ENCODE peak calls at places on chromosomes 12 and 14, in nine cellular contexts. P, M, V, A, F, K, D, Z and B are unnamed samples.
A peak's percentile ranks its signal among the peaks of the same experiment; 100 is the strongest.

GRCh38 chr12:124774462-124775167 is 89.0 kb downstream of the SCARB1 start:
- DNase-seq in A (peak; percentile 70), D (no peak), K (no peak), P (no peak), F (no peak), V (peak; percentile 46), M (no peak), Z (peak; percentile 76), B (no peak)

GRCh38 chr12:47835017-47835830 is 15.5 kb upstream of the HDAC7 start:
- DNase-seq in V (no peak), D (no peak), K (no peak), A (no peak), P (no peak), Z (no peak), M (no peak), F (no peak), B (no peak)

GRCh38 chr12:1500095-1500801 is 94.1 kb downstream of the FBXL14 start:
- DNase-seq in A (peak; percentile 68), K (no peak), D (no peak), P (no peak), V (no peak), Z (peak; percentile 49), M (no peak), F (no peak), B (no peak)

GRCh38 chr14:68794856-68795601 is 2.2 kb upstream of the ZFP36L1 start:
- DNase-seq in V (no peak), M (peak; percentile 82), F (no peak), P (peak; percentile 37), K (no peak), D (no peak), A (peak; percentile 82), Z (peak; percentile 47), B (no peak)

GRCh38 chr12:46260153-46260912 is 8.5 kb downstream of the SLC38A1 start:
- DNase-seq in P (no peak), M (no peak), F (no peak), K (no peak), Z (peak; percentile 25), V (no peak), A (peak; percentile 41), D (no peak), B (no peak)

GRCh38 chr12:47812797-47813490 is 6.8 kb downstream of the HDAC7 start:
- DNase-seq in F (peak; percentile 91), Z (peak; percentile 72), A (peak; percentile 90), K (peak; percentile 60), M (peak; percentile 98), D (peak; percentile 60), V (peak; percentile 85), P (peak; percentile 58), B (no peak)

GRCh38 chr12:44441155-44441554 is 435.0 kb downstream of the NELL2 start:
- DNase-seq in P (no peak), A (no peak), F (no peak), K (no peak), V (no peak), D (no peak), Z (no peak), M (no peak), B (no peak)

GRCh38 chr14:89270439-89271227 is 146.4 kb downstream of the FOXN3 start:
- DNase-seq in F (peak; percentile 83), Z (no peak), M (no peak), K (no peak), V (no peak), A (no peak), D (no peak), P (no peak), B (no peak)

GRCh38 chr12:32025906-32026305 is 66.7 kb downstream of the RESF1 start:
- DNase-seq in D (no peak), M (no peak), K (no peak), A (no peak), P (no peak), V (no peak), Z (no peak), F (no peak), B (no peak)

GRCh38 chr14:70140614-70141013 is 48.1 kb downstream of the SLC8A3 start:
- DNase-seq in D (no peak), Z (no peak), M (no peak), A (no peak), V (no peak), F (no peak), P (no peak), K (no peak), B (no peak)

GRCh38 chr14:104596451-104596918 is 8.1 kb downstream of the TMEM179 start:
- DNase-seq in D (no peak), A (no peak), P (no peak), F (no peak), Z (no peak), K (no peak), M (no peak), V (no peak), B (no peak)

GRCh38 chr12:57049890-57050289 is at the start of gene MYO1A:
- DNase-seq in V (no peak), M (no peak), F (peak; percentile 77), D (peak; percentile 40), Z (no peak), K (no peak), P (no peak), A (peak; percentile 22), B (no peak)